ENCODE peak calls at places on chromosomes 6 and 20, in five cellular contexts. Q, P, C, G and N are unnamed samples. For H3K4me1, the result is how much of the 10 kb centered on the place peaks cover.

GRCh38 chr6:91804981-91805380 is 1218.1 kb upstream of the MAP3K7 start:
- DNase-seq in Q (no peak), P (no peak), C (no peak), G (no peak), N (no peak)

GRCh38 chr6:102774326-102774725 is 1380.8 kb downstream of the GRIK2 start:
- DNase-seq in Q (no peak), P (no peak), C (no peak), G (no peak), N (no peak)

GRCh38 chr6:44466955-44467354 is 79.4 kb downstream of the CDC5L start:
- DNase-seq in G (no peak), P (no peak), Q (no peak), C (no peak), N (no peak)

GRCh38 chr6:14088600-14089168 is 28.9 kb upstream of the CD83 start:
- DNase-seq in G (no peak), C (no peak), Q (no peak), P (no peak), N (no peak)

GRCh38 chr20:4671015-4671414 is 50.7 kb upstream of the PRND start:
- DNase-seq in G (no peak), Q (no peak), C (no peak), P (no peak), N (no peak)

GRCh38 chr6:161050134-161050765 is 58.7 kb downstream of the MAP3K4 start:
- DNase-seq in Q (no peak), C (no peak), G (no peak), P (no peak), N (no peak)

GRCh38 chr20:1282966-1283365 is 16.9 kb downstream of the SNPH start:
- DNase-seq in G (no peak), C (no peak), P (no peak), Q (no peak), N (no peak)

GRCh38 chr20:36461600-36462439 is 79.5 kb upstream of the MYL9 start:
- DNase-seq in Q (no peak), G (peak), P (peak), C (peak), N (peak)

GRCh38 chr20:3126527-3126859 is 33.2 kb downstream of the FASTKD5 start:
- DNase-seq in P (no peak), G (no peak), C (no peak), Q (no peak), N (no peak)

GRCh38 chr6:63352587-63353281 is 33.0 kb upstream of the LGSN start:
- DNase-seq in Q (no peak), P (no peak), G (no peak), C (no peak), N (no peak)

GRCh38 chr6:219641-220198 is 72.6 kb upstream of the DUSP22 start:
- DNase-seq in P (peak), Q (no peak), C (peak), G (peak), N (no peak)

GRCh38 chr20:61915101-61915500 is 150.6 kb downstream of the TAF4 start:
- DNase-seq in G (no peak), P (no peak), Q (no peak), C (no peak), N (no peak)

GRCh38 chr6:3139090-3139903 is 18.0 kb downstream of the TUBB2A start:
- DNase-seq in C (peak), Q (no peak), G (peak), P (peak), N (no peak)

GRCh38 chr20:34713194-34713943 is 9.2 kb downstream of the TP53INP2 start:
- DNase-seq in G (no peak), P (peak), C (no peak), Q (no peak), N (no peak)

GRCh38 chr6:137845460-137845859 is 21.6 kb upstream of the TNFAIP3 start:
- DNase-seq in Q (no peak), G (no peak), C (no peak), P (no peak), N (no peak)

GRCh38 chr6:121847806-121848522 is 412.5 kb downstream of the GJA1 start:
- DNase-seq in Q (no peak), C (no peak), P (no peak), G (no peak), N (no peak)

GRCh38 chr20:22673467-22673866 is 89.1 kb upstream of the FOXA2 start:
- DNase-seq in Q (no peak), P (no peak), G (no peak), C (no peak), N (no peak)

GRCh38 chr6:134080171-134080795 is 27.9 kb upstream of the SLC2A12 start:
- DNase-seq in Q (no peak), G (no peak), C (no peak), P (no peak), N (no peak)

GRCh38 chr6:111113731-111114438 is 26.6 kb downstream of the SLC16A10 start:
- DNase-seq in Q (no peak), G (peak), C (peak), P (peak), N (no peak)

GRCh38 chr6:17511084-17511483 is 89.0 kb upstream of the FAM8A1 start:
- DNase-seq in P (no peak), G (no peak), Q (no peak), C (no peak), N (no peak)

GRCh38 chr20:17888044-17888443 is 80.5 kb downstream of the SNX5 start:
- DNase-seq in P (no peak), Q (no peak), G (peak), C (no peak), N (no peak)

GRCh38 chr6:159933077-159933476 is 35.8 kb upstream of the IGF2R start:
- DNase-seq in Q (no peak), C (no peak), G (no peak), P (no peak), N (no peak)

GRCh38 chr20:32982617-32983458 is 21.4 kb downstream of the SUN5 start:
- DNase-seq in P (peak), C (no peak), G (no peak), Q (no peak), N (no peak)

GRCh38 chr6:30877419-30878262 is 6.7 kb upstream of the DDR1 start:
- DNase-seq in Q (peak), P (peak), C (peak), G (peak), N (peak)

GRCh38 chr20:51510169-51510568 is 32.4 kb downstream of the NFATC2 start:
- DNase-seq in Q (no peak), C (no peak), G (no peak), P (no peak), N (no peak)

GRCh38 chr6:114000066-114000465 is 29.1 kb upstream of the HDAC2 start:
- DNase-seq in G (no peak), C (no peak), Q (no peak), P (no peak), N (no peak)

GRCh38 chr6:13767121-13767794 is 47.1 kb downstream of the MCUR1 start:
- DNase-seq in G (peak), Q (no peak), C (peak), P (peak), N (peak)

GRCh38 chr20:43404880-43405279 is 52.8 kb upstream of the SRSF6 start:
- DNase-seq in P (no peak), C (no peak), G (no peak), Q (no peak), N (no peak)

GRCh38 chr6:36677059-36677749 is 1.3 kb upstream of the CDKN1A start:
- DNase-seq in P (no peak), Q (no peak), G (no peak), C (no peak), N (no peak)

GRCh38 chr6:139442188-139442625 is 67.8 kb upstream of the CITED2 start:
- DNase-seq in P (no peak), Q (no peak), C (no peak), G (no peak), N (no peak)

GRCh38 chr20:57346477-57346876 is 4.6 kb upstream of the RAE1 start:
- DNase-seq in G (peak), Q (peak), C (peak), P (peak), N (peak)

GRCh38 chr6:149951096-149951495 is 9.3 kb downstream of the ULBP2 start:
- DNase-seq in Q (no peak), P (no peak), C (no peak), G (no peak), N (no peak)

GRCh38 chr6:1418471-1419191 is 29.3 kb downstream of the FOXF2 start:
- DNase-seq in G (no peak), Q (no peak), C (no peak), P (no peak), N (no peak)

DNA sequence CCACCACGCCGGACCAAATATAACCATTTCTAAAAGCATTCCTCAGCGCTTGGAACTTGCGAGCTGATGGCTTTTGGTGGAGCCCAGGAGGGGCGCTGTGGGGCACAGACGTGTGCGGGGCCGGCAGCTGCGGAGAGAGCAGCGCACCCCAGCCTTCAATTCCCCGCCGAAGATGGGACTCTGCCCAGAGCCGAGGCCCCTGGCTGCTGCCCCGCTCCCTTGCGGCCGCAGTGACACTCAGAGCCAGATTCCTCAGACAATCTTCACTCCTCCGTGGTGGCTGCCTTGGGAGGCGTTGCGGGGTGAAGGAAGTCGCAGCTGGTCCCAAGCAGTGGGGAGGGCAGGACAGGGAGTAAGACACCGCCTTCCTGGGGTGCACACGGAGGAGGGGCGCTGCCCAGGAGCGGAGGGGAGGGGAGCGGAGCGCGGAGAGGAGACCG is 87.7 kb downstream of the TMEM242 start:
- DNase-seq in G (peak), C (peak), Q (peak), P (peak), N (peak)
- H3K4me3 ChIP-seq in G (peak), C (peak), Q (peak), P (peak), N (peak)

DNA sequence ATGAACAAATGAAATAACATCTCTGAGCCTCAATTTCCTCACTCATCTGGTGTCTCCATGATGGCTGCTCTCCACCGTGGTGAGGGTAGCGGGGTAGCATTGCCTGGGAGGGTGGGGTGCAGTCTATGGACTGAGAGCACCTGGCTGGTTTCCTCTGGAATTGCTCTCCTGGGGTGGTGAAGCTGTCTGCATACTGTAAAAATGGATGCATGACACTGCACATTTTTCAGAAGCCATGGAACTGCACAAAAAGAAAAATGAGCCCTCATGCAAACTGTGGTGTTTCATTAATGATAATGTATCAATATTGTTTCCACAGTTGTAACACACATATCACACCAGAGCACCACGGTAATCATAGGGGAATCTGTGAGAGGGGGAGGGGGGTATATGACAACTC is 12.1 kb upstream of the ITPR3 start:
- DNase-seq in Q (no peak), C (no peak), G (no peak), P (no peak), N (peak)
- H3K4me1 ChIP-seq in Q (under half), C (under half), G (under half), P (under half), N (under half)

GRCh38 chr6:108592371-108593337 is 31.9 kb downstream of the FOXO3 start:
- DNase-seq in Q (no peak), G (peak), P (peak), C (peak), N (no peak)
- H3K27ac ChIP-seq in Q (no peak), G (peak), P (peak), C (peak), N (no peak)

DNA sequence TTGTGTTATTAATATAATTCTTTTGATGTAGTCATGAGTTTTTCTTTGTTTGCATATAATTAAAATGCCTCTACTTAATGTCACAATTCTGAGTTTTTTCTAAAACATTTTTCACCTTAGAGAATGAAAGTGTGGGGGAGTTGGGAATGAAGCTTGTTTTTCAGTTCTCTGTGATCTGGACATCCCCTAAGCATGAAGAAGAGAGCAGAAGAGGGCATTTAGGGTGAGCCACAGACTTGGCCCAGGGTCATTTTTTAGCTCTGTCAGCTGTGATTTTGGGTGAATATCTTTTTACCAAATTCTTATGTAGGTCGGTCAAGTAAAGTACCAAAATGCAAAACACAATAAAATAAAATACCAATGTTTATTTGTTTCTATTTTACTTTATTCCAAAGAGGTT is 3.9 kb downstream of the OTOR start:
- DNase-seq in P (no peak), G (no peak), Q (no peak), C (no peak), N (no peak)
- H3K4me3 ChIP-seq in P (no peak), G (no peak), Q (no peak), C (no peak), N (no peak)